ENCODE peak calls at places on chromosome 18, in four cellular contexts. V is PC-9, U is ovary, O is psoas muscle. I is an unnamed sample.

GRCh38 chr18:26511339-26512071 is 36.8 kb downstream of the KCTD1 start:
- DNase-seq in U (no peak), V (peak; percentile 37), O (no peak), I (no peak)

GRCh38 chr18:48863432-48864065 is 87.2 kb downstream of the SMAD7 start:
- DNase-seq in O (no peak), U (no peak), V (no peak), I (no peak)

GRCh38 chr18:24234330-24234729 is 95.5 kb downstream of the CABYR start:
- DNase-seq in U (no peak), V (no peak), O (peak; percentile 56), I (no peak)

GRCh38 chr18:1846640-1847039 is 724.7 kb downstream of the METTL4 start:
- DNase-seq in U (no peak), V (no peak), O (no peak), I (no peak)

GRCh38 chr18:51235011-51235789 is 37.7 kb upstream of the MEX3C start:
- DNase-seq in O (no peak), V (peak; percentile 59), U (no peak), I (peak; percentile 42)

GRCh38 chr18:28109781-28110460 is 67.0 kb downstream of the CDH2 start:
- DNase-seq in V (no peak), O (no peak), U (no peak), I (no peak)

GRCh38 chr18:60982958-60983357 is 350.3 kb upstream of the CDH20 start:
- DNase-seq in O (no peak), V (no peak), U (no peak), I (no peak)

GRCh38 chr18:11482271-11482670 is 127.1 kb upstream of the SLC35G4 start:
- DNase-seq in V (no peak), O (no peak), U (no peak), I (no peak)

GRCh38 chr18:59751186-59751585 is 54.0 kb upstream of the CCBE1 start:
- DNase-seq in O (no peak), V (no peak), U (no peak), I (no peak)

GRCh38 chr18:79394438-79395307 is 1.1 kb upstream of the NFATC1 start:
- DNase-seq in U (peak; percentile 54), V (no peak), O (peak; percentile 71), I (no peak)

GRCh38 chr18:60277855-60278480 is 94.6 kb downstream of the MC4R start:
- DNase-seq in V (no peak), U (no peak), O (no peak), I (peak; percentile 69)

GRCh38 chr18:6885992-6886823 is 156.7 kb downstream of the ARHGAP28 start:
- DNase-seq in O (no peak), U (peak; percentile 63), V (no peak), I (peak; percentile 7)

GRCh38 chr18:49486617-49486958 is 446 bp downstream of the C18orf32 start:
- DNase-seq in V (no peak), U (no peak), O (no peak), I (no peak)

GRCh38 chr18:62802523-62802922 is 87.2 kb downstream of the PHLPP1 start:
- DNase-seq in O (no peak), V (no peak), U (no peak), I (peak; percentile 13)
- TF ChIP-seq CTCF in O (no peak), V (no peak), U (no peak), I (peak; percentile 71)

GRCh38 chr18:45650321-45650720 is 35.0 kb downstream of the SLC14A2 start:
- DNase-seq in U (no peak), O (no peak), V (no peak), I (peak; percentile 48)
- H3K4me1 ChIP-seq in U (no peaks in the 10 kb centered on the region), O (no peaks in the 10 kb centered on the region), V (no peaks in the 10 kb centered on the region), I (peaks cover 14% of the 10 kb centered on the region)

GRCh38 chr18:62937065-62937464 is 221.7 kb downstream of the PHLPP1 start:
- DNase-seq in V (no peak), U (no peak), O (no peak), I (no peak)
- H3K27ac ChIP-seq in V (no peak overlapping the region), U (no peak overlapping the region), O (peak overlapping the region; percentile 15), I (no peak overlapping the region)

GRCh38 chr18:74963820-74964446 is 245.0 kb downstream of the PTGR3 start:
- DNase-seq in U (no peak), O (no peak), V (no peak), I (no peak)
- TF ChIP-seq CTCF in U (no peak), O (peak; percentile 14), V (peak; percentile 50), I (peak; percentile 60)

DNA sequence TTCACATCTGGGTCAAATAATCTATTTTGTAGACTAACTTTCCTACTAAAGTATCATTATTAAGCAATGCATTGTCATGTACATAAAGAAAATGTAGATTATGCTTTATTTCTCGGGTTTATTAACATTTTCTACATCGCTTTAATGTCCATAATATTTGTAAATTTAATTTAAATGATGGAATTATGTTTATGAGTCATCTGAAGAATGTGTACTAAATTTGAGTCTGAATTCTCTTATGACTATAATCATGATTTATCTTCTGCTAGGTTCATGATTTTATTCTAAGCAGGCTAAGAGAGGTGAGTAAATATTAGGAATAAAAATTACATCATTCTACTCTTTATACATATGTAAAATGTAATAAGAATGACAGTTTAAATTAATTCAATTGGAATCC is 206.3 kb upstream of the NOL4 start:
- DNase-seq in V (no peak), U (no peak), O (no peak), I (no peak)
- H3K4me1 ChIP-seq in V (no peaks in the 10 kb centered on the region), U (no peaks in the 10 kb centered on the region), O (no peaks in the 10 kb centered on the region), I (no peaks in the 10 kb centered on the region)

DNA sequence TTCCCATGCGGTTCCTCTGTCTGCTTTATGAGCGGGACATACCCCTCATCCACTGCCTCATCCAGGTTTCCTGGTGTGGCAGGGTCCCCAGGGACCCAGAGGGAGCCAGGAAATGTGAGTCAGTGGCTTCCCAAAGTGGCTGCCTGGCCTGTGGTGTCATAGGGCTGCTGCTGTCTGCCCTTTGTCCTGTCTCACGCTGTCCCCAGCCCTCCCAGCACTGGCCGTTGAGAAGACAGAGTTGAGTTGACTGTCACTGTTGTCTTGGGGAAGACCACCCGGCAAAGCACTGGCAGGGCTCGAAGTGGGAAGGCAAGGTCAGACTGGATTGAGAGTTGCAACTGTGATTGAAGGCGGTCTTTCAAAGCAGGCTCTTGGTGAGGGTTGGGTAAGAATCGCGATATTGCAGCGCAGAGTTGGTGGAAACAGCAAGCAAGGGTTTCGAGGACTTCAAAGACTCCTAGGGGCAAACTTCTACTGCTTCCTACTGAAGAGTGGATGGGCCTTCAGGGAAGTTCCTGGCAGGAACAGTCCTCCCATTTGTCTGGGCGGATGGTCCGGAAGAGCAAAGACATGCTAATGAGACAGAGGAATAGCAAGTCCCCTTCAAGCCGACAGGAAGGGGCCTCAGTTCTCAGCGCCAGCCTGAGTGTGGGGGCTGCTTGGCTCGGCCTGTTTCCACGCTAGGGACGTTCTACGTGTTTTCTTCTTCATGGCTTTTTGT is 33.9 kb downstream of the RAB31 start:
- DNase-seq in V (peak; percentile 34), O (peak; percentile 71), U (no peak), I (no peak)
- H3K27ac ChIP-seq in V (peak overlapping the region; percentile 96), O (peak overlapping the region; percentile 9), U (peak overlapping the region; percentile 42), I (peak overlapping the region; percentile 78)

DNA sequence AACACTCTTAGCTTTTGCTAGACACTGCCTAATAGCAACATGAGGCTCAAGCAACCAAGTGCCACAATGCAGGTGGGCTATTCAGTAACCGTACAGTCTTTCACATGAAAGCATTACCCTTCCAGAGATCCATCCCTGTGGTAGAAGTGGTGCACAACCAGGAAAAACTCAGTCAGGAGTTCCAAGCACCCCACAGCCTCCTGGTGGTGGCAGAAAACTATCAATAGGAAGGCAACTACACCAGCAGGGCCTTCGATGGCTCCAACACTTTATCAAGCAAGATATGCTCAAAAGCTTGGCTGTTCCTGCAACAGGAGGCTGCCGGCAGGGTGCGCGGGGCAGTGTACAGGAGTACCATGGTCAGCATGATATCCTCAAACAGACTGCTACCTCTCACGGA is 176.1 kb upstream of the DLGAP1 start:
- DNase-seq in O (no peak), U (no peak), V (no peak), I (no peak)
- TF ChIP-seq CTCF in O (no peak), U (no peak), V (no peak), I (no peak)

I was measured in foreskin keratinocyte.